ENCODE peak calls at places on chromosomes 4 and X, in nine cellular contexts. One of them, this sample, is unnamed.

GRCh38 chrX:105765691-105766090 is 56.6 kb upstream of the NRK start:
- DNase-seq in type B pancreatic cell: no peak
- DNase-seq in brain microvascular endothelial cell: peak
- DNase-seq in mammary epithelial cell: no peak
- DNase-seq in neural crest cell: no peak
- DNase-seq in GM06990: no peak
- DNase-seq in psoas muscle: no peak
- DNase-seq in cardiac fibroblast: no peak
- DNase-seq in H9: no peak
- DNase-seq in this sample: no peak

GRCh38 chr4:55568905-55569504 is 22.3 kb upstream of the CLOCK start:
- DNase-seq in type B pancreatic cell: no peak
- DNase-seq in mammary epithelial cell: no peak
- DNase-seq in brain microvascular endothelial cell: no peak
- DNase-seq in GM06990: no peak
- DNase-seq in H9: no peak
- DNase-seq in psoas muscle: no peak
- DNase-seq in cardiac fibroblast: no peak
- DNase-seq in neural crest cell: no peak
- DNase-seq in this sample: no peak

GRCh38 chr4:7043521-7044414 is 596 bp downstream of the TADA2B start:
- DNase-seq in mammary epithelial cell: peak
- DNase-seq in H9: no peak
- DNase-seq in neural crest cell: no peak
- DNase-seq in brain microvascular endothelial cell: no peak
- DNase-seq in cardiac fibroblast: peak
- DNase-seq in GM06990: peak
- DNase-seq in psoas muscle: peak
- DNase-seq in type B pancreatic cell: no peak
- DNase-seq in this sample: peak

GRCh38 chrX:31580227-31580626 is 508.4 kb upstream of the FTHL17 start:
- DNase-seq in mammary epithelial cell: no peak
- DNase-seq in GM06990: no peak
- DNase-seq in brain microvascular endothelial cell: peak
- DNase-seq in H9: no peak
- DNase-seq in neural crest cell: no peak
- DNase-seq in psoas muscle: no peak
- DNase-seq in type B pancreatic cell: no peak
- DNase-seq in cardiac fibroblast: peak
- DNase-seq in this sample: no peak

GRCh38 chr4:141254326-141254725 is 33.6 kb downstream of the ZNF330 start:
- DNase-seq in psoas muscle: no peak
- DNase-seq in type B pancreatic cell: no peak
- DNase-seq in brain microvascular endothelial cell: no peak
- DNase-seq in H9: peak
- DNase-seq in mammary epithelial cell: no peak
- DNase-seq in cardiac fibroblast: no peak
- DNase-seq in neural crest cell: no peak
- DNase-seq in GM06990: no peak
- DNase-seq in this sample: no peak

GRCh38 chr4:26325191-26325590 is 4.4 kb downstream of the RBPJ start:
- DNase-seq in type B pancreatic cell: no peak
- DNase-seq in neural crest cell: no peak
- DNase-seq in H9: no peak
- DNase-seq in cardiac fibroblast: peak
- DNase-seq in mammary epithelial cell: peak
- DNase-seq in psoas muscle: no peak
- DNase-seq in brain microvascular endothelial cell: peak
- DNase-seq in GM06990: no peak
- DNase-seq in this sample: no peak

GRCh38 chrX:110407910-110408545 is 49.4 kb downstream of the RTL9 start:
- DNase-seq in mammary epithelial cell: peak
- DNase-seq in neural crest cell: peak
- DNase-seq in H9: peak
- DNase-seq in psoas muscle: no peak
- DNase-seq in brain microvascular endothelial cell: peak
- DNase-seq in GM06990: peak
- DNase-seq in cardiac fibroblast: peak
- DNase-seq in type B pancreatic cell: peak
- DNase-seq in this sample: no peak

GRCh38 chr4:184344899-184345572 is 127.4 kb upstream of the ENPP6 start:
- DNase-seq in type B pancreatic cell: no peak
- DNase-seq in mammary epithelial cell: no peak
- DNase-seq in H9: no peak
- DNase-seq in GM06990: no peak
- DNase-seq in cardiac fibroblast: no peak
- DNase-seq in brain microvascular endothelial cell: no peak
- DNase-seq in psoas muscle: peak
- DNase-seq in neural crest cell: no peak
- DNase-seq in this sample: no peak

GRCh38 chrX:110847334-110847733 is 51.7 kb upstream of the CHRDL1 start:
- DNase-seq in H9: no peak
- DNase-seq in brain microvascular endothelial cell: peak
- DNase-seq in type B pancreatic cell: no peak
- DNase-seq in GM06990: peak
- DNase-seq in neural crest cell: peak
- DNase-seq in psoas muscle: no peak
- DNase-seq in mammary epithelial cell: peak
- DNase-seq in cardiac fibroblast: peak
- DNase-seq in this sample: no peak

GRCh38 chr4:126593626-126594025 is 1039.1 kb upstream of the INTU start:
- DNase-seq in GM06990: no peak
- DNase-seq in type B pancreatic cell: no peak
- DNase-seq in H9: no peak
- DNase-seq in mammary epithelial cell: no peak
- DNase-seq in brain microvascular endothelial cell: no peak
- DNase-seq in neural crest cell: no peak
- DNase-seq in cardiac fibroblast: no peak
- DNase-seq in psoas muscle: no peak
- DNase-seq in this sample: no peak

GRCh38 chr4:126591583-126591982 is 1041.2 kb upstream of the INTU start:
- DNase-seq in neural crest cell: no peak
- DNase-seq in H9: no peak
- DNase-seq in cardiac fibroblast: no peak
- DNase-seq in psoas muscle: no peak
- DNase-seq in GM06990: no peak
- DNase-seq in mammary epithelial cell: no peak
- DNase-seq in type B pancreatic cell: no peak
- DNase-seq in brain microvascular endothelial cell: no peak
- DNase-seq in this sample: no peak

GRCh38 chr4:126595643-126596042 is 1037.1 kb upstream of the INTU start:
- DNase-seq in brain microvascular endothelial cell: no peak
- DNase-seq in neural crest cell: no peak
- DNase-seq in type B pancreatic cell: no peak
- DNase-seq in H9: no peak
- DNase-seq in mammary epithelial cell: no peak
- DNase-seq in psoas muscle: no peak
- DNase-seq in cardiac fibroblast: no peak
- DNase-seq in GM06990: no peak
- DNase-seq in this sample: no peak

GRCh38 chr4:126592088-126592487 is 1040.7 kb upstream of the INTU start:
- DNase-seq in cardiac fibroblast: no peak
- DNase-seq in GM06990: no peak
- DNase-seq in psoas muscle: no peak
- DNase-seq in neural crest cell: no peak
- DNase-seq in H9: no peak
- DNase-seq in mammary epithelial cell: no peak
- DNase-seq in type B pancreatic cell: no peak
- DNase-seq in brain microvascular endothelial cell: no peak
- DNase-seq in this sample: no peak
- TF ChIP-seq CTCF in cardiac fibroblast: peak
- TF ChIP-seq CTCF in GM06990: no peak
- TF ChIP-seq CTCF in psoas muscle: no peak
- TF ChIP-seq CTCF in neural crest cell: peak
- TF ChIP-seq CTCF in H9: peak
- TF ChIP-seq CTCF in mammary epithelial cell: peak
- TF ChIP-seq CTCF in type B pancreatic cell: peak
- TF ChIP-seq CTCF in brain microvascular endothelial cell: peak
- TF ChIP-seq CTCF in this sample: peak

GRCh38 chrX:71911731-71912050 is 1.0 kb downstream of the NHSL2 start:
- DNase-seq in GM06990: no peak
- DNase-seq in H9: no peak
- DNase-seq in type B pancreatic cell: no peak
- DNase-seq in cardiac fibroblast: no peak
- DNase-seq in neural crest cell: no peak
- DNase-seq in psoas muscle: no peak
- DNase-seq in brain microvascular endothelial cell: no peak
- DNase-seq in mammary epithelial cell: no peak
- DNase-seq in this sample: no peak

GRCh38 chrX:71908387-71908786 is 2.3 kb upstream of the NHSL2 start:
- DNase-seq in GM06990: no peak
- DNase-seq in cardiac fibroblast: no peak
- DNase-seq in psoas muscle: no peak
- DNase-seq in brain microvascular endothelial cell: no peak
- DNase-seq in H9: no peak
- DNase-seq in mammary epithelial cell: no peak
- DNase-seq in type B pancreatic cell: no peak
- DNase-seq in neural crest cell: no peak
- DNase-seq in this sample: no peak

GRCh38 chrX:71910526-71911022 is at the start of gene NHSL2:
- DNase-seq in GM06990: no peak
- DNase-seq in neural crest cell: peak
- DNase-seq in H9: peak
- DNase-seq in type B pancreatic cell: no peak
- DNase-seq in psoas muscle: peak
- DNase-seq in mammary epithelial cell: no peak
- DNase-seq in cardiac fibroblast: no peak
- DNase-seq in brain microvascular endothelial cell: no peak
- DNase-seq in this sample: no peak

GRCh38 chrX:71911023-71911730 is 532 bp downstream of the NHSL2 start:
- DNase-seq in cardiac fibroblast: no peak
- DNase-seq in type B pancreatic cell: no peak
- DNase-seq in GM06990: peak
- DNase-seq in neural crest cell: peak
- DNase-seq in brain microvascular endothelial cell: no peak
- DNase-seq in mammary epithelial cell: no peak
- DNase-seq in psoas muscle: no peak
- DNase-seq in H9: peak
- DNase-seq in this sample: no peak

GRCh38 chrX:71909956-71910355 is 689 bp upstream of the NHSL2 start:
- DNase-seq in cardiac fibroblast: no peak
- DNase-seq in GM06990: no peak
- DNase-seq in H9: peak
- DNase-seq in neural crest cell: peak
- DNase-seq in mammary epithelial cell: no peak
- DNase-seq in type B pancreatic cell: no peak
- DNase-seq in psoas muscle: no peak
- DNase-seq in brain microvascular endothelial cell: no peak
- DNase-seq in this sample: no peak
- TF ChIP-seq CTCF in cardiac fibroblast: peak
- TF ChIP-seq CTCF in GM06990: no peak
- TF ChIP-seq CTCF in H9: peak
- TF ChIP-seq CTCF in neural crest cell: peak
- TF ChIP-seq CTCF in mammary epithelial cell: no peak
- TF ChIP-seq CTCF in type B pancreatic cell: peak
- TF ChIP-seq CTCF in psoas muscle: no peak
- TF ChIP-seq CTCF in brain microvascular endothelial cell: peak
- TF ChIP-seq CTCF in this sample: peak

DNA sequence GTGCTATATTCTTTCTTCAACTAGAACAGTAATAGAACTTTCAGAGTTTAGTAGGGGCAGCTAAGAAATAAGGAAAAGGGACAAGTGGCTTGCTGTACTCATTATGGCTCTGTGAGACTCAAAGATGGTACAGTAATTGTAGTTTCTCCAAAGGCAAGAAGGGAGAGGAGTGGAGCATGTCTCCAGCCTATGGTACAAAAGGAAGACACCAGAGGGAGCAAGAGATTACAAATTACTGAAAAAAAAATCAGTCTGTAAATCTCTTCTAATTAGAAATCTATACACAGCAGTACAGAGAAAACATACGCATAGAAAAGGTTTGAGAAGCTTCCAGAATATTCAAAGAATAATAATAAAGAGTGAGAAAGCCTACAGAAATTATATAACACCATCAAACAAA is 61.4 kb downstream of the KLHL4 start:
- DNase-seq in psoas muscle: no peak
- DNase-seq in brain microvascular endothelial cell: no peak
- DNase-seq in type B pancreatic cell: no peak
- DNase-seq in GM06990: no peak
- DNase-seq in neural crest cell: no peak
- DNase-seq in cardiac fibroblast: peak
- DNase-seq in H9: no peak
- DNase-seq in mammary epithelial cell: no peak
- DNase-seq in this sample: no peak
- TF ChIP-seq CTCF in psoas muscle: no peak
- TF ChIP-seq CTCF in brain microvascular endothelial cell: peak
- TF ChIP-seq CTCF in type B pancreatic cell: peak
- TF ChIP-seq CTCF in GM06990: no peak
- TF ChIP-seq CTCF in neural crest cell: peak
- TF ChIP-seq CTCF in cardiac fibroblast: peak
- TF ChIP-seq CTCF in H9: peak
- TF ChIP-seq CTCF in mammary epithelial cell: no peak
- TF ChIP-seq CTCF in this sample: no peak

GRCh38 chr4:144179152-144179739 is 38.7 kb upstream of the GYPA start:
- DNase-seq in brain microvascular endothelial cell: peak
- DNase-seq in H9: no peak
- DNase-seq in psoas muscle: no peak
- DNase-seq in type B pancreatic cell: no peak
- DNase-seq in cardiac fibroblast: no peak
- DNase-seq in neural crest cell: no peak
- DNase-seq in GM06990: no peak
- DNase-seq in mammary epithelial cell: peak
- DNase-seq in this sample: no peak

GRCh38 chr4:144171697-144172096 is 31.2 kb upstream of the GYPA start:
- DNase-seq in psoas muscle: no peak
- DNase-seq in brain microvascular endothelial cell: no peak
- DNase-seq in cardiac fibroblast: no peak
- DNase-seq in neural crest cell: no peak
- DNase-seq in H9: no peak
- DNase-seq in GM06990: no peak
- DNase-seq in type B pancreatic cell: no peak
- DNase-seq in mammary epithelial cell: no peak
- DNase-seq in this sample: no peak

GRCh38 chr4:144178414-144178813 is 37.9 kb upstream of the GYPA start:
- DNase-seq in neural crest cell: no peak
- DNase-seq in type B pancreatic cell: no peak
- DNase-seq in brain microvascular endothelial cell: peak
- DNase-seq in H9: no peak
- DNase-seq in GM06990: no peak
- DNase-seq in mammary epithelial cell: no peak
- DNase-seq in cardiac fibroblast: peak
- DNase-seq in psoas muscle: no peak
- DNase-seq in this sample: no peak

GRCh38 chr4:144176476-144176875 is 36.0 kb upstream of the GYPA start:
- DNase-seq in cardiac fibroblast: peak
- DNase-seq in mammary epithelial cell: no peak
- DNase-seq in GM06990: no peak
- DNase-seq in brain microvascular endothelial cell: peak
- DNase-seq in type B pancreatic cell: no peak
- DNase-seq in neural crest cell: no peak
- DNase-seq in H9: no peak
- DNase-seq in psoas muscle: no peak
- DNase-seq in this sample: no peak

GRCh38 chr4:144174401-144175067 is 34.0 kb upstream of the GYPA start:
- DNase-seq in mammary epithelial cell: peak
- DNase-seq in psoas muscle: no peak
- DNase-seq in H9: no peak
- DNase-seq in neural crest cell: no peak
- DNase-seq in cardiac fibroblast: peak
- DNase-seq in type B pancreatic cell: no peak
- DNase-seq in brain microvascular endothelial cell: peak
- DNase-seq in GM06990: peak
- DNase-seq in this sample: no peak
- TF ChIP-seq CTCF in mammary epithelial cell: peak
- TF ChIP-seq CTCF in psoas muscle: peak
- TF ChIP-seq CTCF in H9: peak
- TF ChIP-seq CTCF in neural crest cell: peak
- TF ChIP-seq CTCF in cardiac fibroblast: peak
- TF ChIP-seq CTCF in type B pancreatic cell: peak
- TF ChIP-seq CTCF in brain microvascular endothelial cell: no peak
- TF ChIP-seq CTCF in GM06990: peak
- TF ChIP-seq CTCF in this sample: peak